ENCODE peak calls at places on chromosomes 2 and 18, in four cellular contexts. One of them, this sample, is unnamed.
A peak's percentile ranks its signal among the peaks of the same experiment; 100 is the strongest.

GRCh38 chr2:23502096-23502495 is 117.1 kb downstream of the KLHL29 start:
- DNase-seq in H1: no peak
- DNase-seq in GM12878: no peak
- DNase-seq in K562: no peak
- DNase-seq in this sample: no peak

GRCh38 chr18:79584491-79585394 is 94.9 kb upstream of the CTDP1 start:
- DNase-seq in H1: no peak
- DNase-seq in GM12878: no peak
- DNase-seq in K562: no peak
- DNase-seq in this sample: no peak

GRCh38 chr18:62510744-62511143 is 12.1 kb upstream of the ZCCHC2 start:
- DNase-seq in H1: no peak
- DNase-seq in GM12878: no peak
- DNase-seq in K562: no peak
- DNase-seq in this sample: peak; percentile 72

GRCh38 chr2:70084973-70085710 is 2.1 kb upstream of the PCBP1 start:
- DNase-seq in K562: peak; percentile 43
- DNase-seq in H1: peak; percentile 74
- DNase-seq in GM12878: peak; percentile 76
- DNase-seq in this sample: no peak

GRCh38 chr18:78659748-78660147 is 319.9 kb upstream of the SALL3 start:
- DNase-seq in H1: peak; percentile 87
- DNase-seq in K562: peak; percentile 13
- DNase-seq in GM12878: no peak
- DNase-seq in this sample: no peak

GRCh38 chr2:137964066-137964858 is at the start of gene HNMT:
- DNase-seq in K562: peak; percentile 54
- DNase-seq in H1: peak; percentile 53
- DNase-seq in GM12878: no peak
- DNase-seq in this sample: peak; percentile 100

GRCh38 chr18:10190564-10190963 is 263.9 kb upstream of the APCDD1 start:
- DNase-seq in K562: no peak
- DNase-seq in H1: no peak
- DNase-seq in GM12878: no peak
- DNase-seq in this sample: no peak

GRCh38 chr2:128689971-128690370 is 371.3 kb upstream of the HS6ST1 start:
- DNase-seq in GM12878: no peak
- DNase-seq in H1: no peak
- DNase-seq in K562: peak; percentile 24
- DNase-seq in this sample: no peak

GRCh38 chr2:44751754-44752479 is 189.6 kb upstream of the SIX3 start:
- DNase-seq in H1: no peak
- DNase-seq in GM12878: no peak
- DNase-seq in K562: peak; percentile 7
- DNase-seq in this sample: no peak

GRCh38 chr2:37091873-37092272 is 7.6 kb downstream of the GPATCH11 start:
- DNase-seq in K562: no peak
- DNase-seq in GM12878: peak; percentile 49
- DNase-seq in H1: no peak
- DNase-seq in this sample: no peak

GRCh38 chr2:206784559-206785353 is 19.4 kb downstream of the FASTKD2 start:
- DNase-seq in K562: no peak
- DNase-seq in GM12878: no peak
- DNase-seq in H1: no peak
- DNase-seq in this sample: no peak

GRCh38 chr2:160388464-160389263 is 104.9 kb downstream of the RBMS1 start:
- DNase-seq in K562: no peak
- DNase-seq in GM12878: no peak
- DNase-seq in H1: no peak
- DNase-seq in this sample: no peak

GRCh38 chr2:182650704-182651103 is 65.4 kb upstream of the DNAJC10 start:
- DNase-seq in K562: no peak
- DNase-seq in H1: no peak
- DNase-seq in GM12878: no peak
- DNase-seq in this sample: peak; percentile 28

GRCh38 chr2:46082531-46083485 is 214.4 kb upstream of the EPAS1 start:
- DNase-seq in K562: no peak
- DNase-seq in H1: no peak
- DNase-seq in GM12878: no peak
- DNase-seq in this sample: no peak

GRCh38 chr2:20012282-20013060 is at the start of gene MATN3:
- DNase-seq in GM12878: no peak
- DNase-seq in H1: peak; percentile 73
- DNase-seq in K562: peak; percentile 56
- DNase-seq in this sample: peak; percentile 68

GRCh38 chr18:5475252-5475651 is 68.5 kb downstream of the EPB41L3 start:
- DNase-seq in H1: no peak
- DNase-seq in K562: no peak
- DNase-seq in GM12878: no peak
- DNase-seq in this sample: no peak

GRCh38 chr18:43192408-43192807 is 76.9 kb upstream of the RIT2 start:
- DNase-seq in GM12878: no peak
- DNase-seq in H1: no peak
- DNase-seq in K562: no peak
- DNase-seq in this sample: no peak

GRCh38 chr18:79599503-79599931 is 80.1 kb upstream of the CTDP1 start:
- DNase-seq in GM12878: no peak
- DNase-seq in K562: no peak
- DNase-seq in H1: no peak
- DNase-seq in this sample: no peak

GRCh38 chr2:65044097-65044735 is 12.0 kb upstream of the CEP68 start:
- DNase-seq in GM12878: no peak
- DNase-seq in K562: no peak
- DNase-seq in H1: no peak
- DNase-seq in this sample: no peak

GRCh38 chr18:57915848-57916596 is 112.9 kb upstream of the ATP8B1 start:
- DNase-seq in H1: no peak
- DNase-seq in GM12878: no peak
- DNase-seq in K562: no peak
- DNase-seq in this sample: peak; percentile 17

GRCh38 chr2:159946326-159946992 is 116.0 kb downstream of the PLA2R1 start:
- DNase-seq in K562: no peak
- DNase-seq in GM12878: no peak
- DNase-seq in H1: no peak
- DNase-seq in this sample: no peak

GRCh38 chr2:223055140-223055539 is 3.1 kb downstream of the KCNE4 start:
- DNase-seq in H1: no peak
- DNase-seq in K562: no peak
- DNase-seq in GM12878: no peak
- DNase-seq in this sample: no peak

GRCh38 chr18:76353500-76353899 is 141.5 kb downstream of the ZNF516 start:
- DNase-seq in K562: no peak
- DNase-seq in H1: no peak
- DNase-seq in GM12878: no peak
- DNase-seq in this sample: no peak

GRCh38 chr2:209685963-209686362 is 85.7 kb upstream of the UNC80 start:
- DNase-seq in H1: no peak
- DNase-seq in K562: no peak
- DNase-seq in GM12878: no peak
- DNase-seq in this sample: no peak

GRCh38 chr2:106537711-106538275 is 50.6 kb downstream of the CD8B2 start:
- DNase-seq in H1: no peak
- DNase-seq in K562: no peak
- DNase-seq in GM12878: no peak
- DNase-seq in this sample: no peak

GRCh38 chr2:18623782-18624181 is 34.4 kb upstream of the NT5C1B start:
- DNase-seq in GM12878: no peak
- DNase-seq in K562: no peak
- DNase-seq in H1: no peak
- DNase-seq in this sample: no peak

GRCh38 chr18:44520981-44521672 is 159.6 kb upstream of the SETBP1 start:
- DNase-seq in K562: no peak
- DNase-seq in H1: no peak
- DNase-seq in GM12878: no peak
- DNase-seq in this sample: no peak

GRCh38 chr2:104547251-104547650 is 306.7 kb upstream of the POU3F3 start:
- DNase-seq in GM12878: no peak
- DNase-seq in K562: no peak
- DNase-seq in H1: no peak
- DNase-seq in this sample: no peak

GRCh38 chr2:70939847-70940580 is 4.3 kb downstream of the ATP6V1B1 start:
- DNase-seq in H1: peak; percentile 44
- DNase-seq in GM12878: no peak
- DNase-seq in K562: no peak
- DNase-seq in this sample: no peak

GRCh38 chr2:39530423-39530866 is 93.4 kb upstream of the MAP4K3 start:
- DNase-seq in K562: no peak
- DNase-seq in H1: no peak
- DNase-seq in GM12878: no peak
- DNase-seq in this sample: no peak

GRCh38 chr2:184628051-184628450 is 29.7 kb downstream of the ZNF804A start:
- DNase-seq in GM12878: no peak
- DNase-seq in K562: no peak
- DNase-seq in H1: no peak
- DNase-seq in this sample: no peak

GRCh38 chr2:122634261-122634660 is 878.8 kb downstream of the TSN start:
- DNase-seq in GM12878: no peak
- DNase-seq in K562: no peak
- DNase-seq in H1: no peak
- DNase-seq in this sample: no peak

GRCh38 chr2:925309-925708 is 25.3 kb upstream of the SNTG2 start:
- DNase-seq in H1: no peak
- DNase-seq in K562: no peak
- DNase-seq in GM12878: no peak
- DNase-seq in this sample: no peak

GRCh38 chr2:238599549-238600505 is 173.1 kb downstream of the ASB1 start:
- DNase-seq in K562: no peak
- DNase-seq in GM12878: no peak
- DNase-seq in H1: no peak
- DNase-seq in this sample: no peak

GRCh38 chr2:180907731-180908130 is 72.7 kb upstream of the UBE2E3 start:
- DNase-seq in GM12878: no peak
- DNase-seq in K562: no peak
- DNase-seq in H1: no peak
- DNase-seq in this sample: no peak
- TF ChIP-seq CBX5 in GM12878: no peak
- TF ChIP-seq CBX5 in K562: no peak
- TF ChIP-seq CBX5 in H1: no peak
- TF ChIP-seq CBX5 in this sample: no peak

GRCh38 chr18:75343389-75343788 is 84.1 kb downstream of the SMIM21 start:
- DNase-seq in GM12878: no peak
- DNase-seq in H1: no peak
- DNase-seq in K562: no peak
- DNase-seq in this sample: no peak

GRCh38 chr18:75344615-75345014 is 82.9 kb downstream of the SMIM21 start:
- DNase-seq in GM12878: no peak
- DNase-seq in K562: no peak
- DNase-seq in H1: no peak
- DNase-seq in this sample: no peak

GRCh38 chr18:75350440-75350839 is 77.1 kb downstream of the SMIM21 start:
- DNase-seq in K562: no peak
- DNase-seq in GM12878: no peak
- DNase-seq in H1: no peak
- DNase-seq in this sample: no peak

GRCh38 chr18:75344161-75344560 is 83.3 kb downstream of the SMIM21 start:
- DNase-seq in K562: no peak
- DNase-seq in GM12878: no peak
- DNase-seq in H1: no peak
- DNase-seq in this sample: no peak

GRCh38 chr18:75346671-75347070 is 80.8 kb downstream of the SMIM21 start:
- DNase-seq in H1: no peak
- DNase-seq in K562: no peak
- DNase-seq in GM12878: no peak
- DNase-seq in this sample: no peak
- TF ChIP-seq SIN3A in H1: no peak
- TF ChIP-seq SIN3A in K562: no peak
- TF ChIP-seq SIN3A in GM12878: no peak
- TF ChIP-seq SIN3A in this sample: no peak

GRCh38 chr2:167052825-167053224 is 164.5 kb downstream of the XIRP2 start:
- DNase-seq in K562: no peak
- DNase-seq in GM12878: no peak
- DNase-seq in H1: no peak
- DNase-seq in this sample: no peak

GRCh38 chr2:167059173-167059572 is 170.9 kb downstream of the XIRP2 start:
- DNase-seq in GM12878: no peak
- DNase-seq in H1: no peak
- DNase-seq in K562: no peak
- DNase-seq in this sample: no peak

GRCh38 chr2:167057461-167057860 is 169.2 kb downstream of the XIRP2 start:
- DNase-seq in GM12878: no peak
- DNase-seq in K562: no peak
- DNase-seq in H1: no peak
- DNase-seq in this sample: no peak

GRCh38 chr2:167049659-167050058 is 161.4 kb downstream of the XIRP2 start:
- DNase-seq in GM12878: no peak
- DNase-seq in K562: no peak
- DNase-seq in H1: no peak
- DNase-seq in this sample: no peak

DNA sequence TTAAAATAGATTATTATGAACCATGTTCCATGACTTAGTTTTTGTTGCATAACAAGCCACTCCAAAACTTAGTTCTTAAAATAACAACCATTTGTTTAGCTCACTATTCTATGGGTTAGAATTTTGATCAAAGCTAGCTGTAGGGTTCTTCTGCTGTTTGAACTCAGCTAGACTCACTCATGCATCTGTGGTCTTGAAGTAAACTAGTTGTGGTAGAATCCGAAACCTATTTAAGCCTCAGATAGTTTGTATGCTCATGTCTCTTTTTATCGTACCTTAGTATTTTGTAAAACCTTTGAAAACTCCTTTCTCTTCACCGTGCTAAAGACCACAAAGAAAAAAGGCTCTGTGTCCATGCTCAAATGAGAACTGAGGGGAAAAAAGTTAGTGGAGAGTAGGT is 166.6 kb downstream of the XIRP2 start:
- DNase-seq in GM12878: no peak
- DNase-seq in K562: no peak
- DNase-seq in H1: no peak
- DNase-seq in this sample: no peak
- TF ChIP-seq CBX5 in GM12878: no peak
- TF ChIP-seq CBX5 in K562: no peak
- TF ChIP-seq CBX5 in H1: no peak
- TF ChIP-seq CBX5 in this sample: no peak

GRCh38 chr2:6924101-6924917 is 7.1 kb downstream of the RNF144A start:
- DNase-seq in K562: no peak
- DNase-seq in GM12878: no peak
- DNase-seq in H1: peak; percentile 23
- DNase-seq in this sample: no peak

GRCh38 chr2:6926071-6926732 is 9.0 kb downstream of the RNF144A start:
- DNase-seq in K562: no peak
- DNase-seq in GM12878: no peak
- DNase-seq in H1: peak; percentile 43
- DNase-seq in this sample: no peak

GRCh38 chr2:6927186-6927585 is 10.0 kb downstream of the RNF144A start:
- DNase-seq in GM12878: no peak
- DNase-seq in H1: peak; percentile 37
- DNase-seq in K562: no peak
- DNase-seq in this sample: no peak

GRCh38 chr2:6923319-6923718 is 6.1 kb downstream of the RNF144A start:
- DNase-seq in K562: no peak
- DNase-seq in H1: no peak
- DNase-seq in GM12878: no peak
- DNase-seq in this sample: no peak

DNA sequence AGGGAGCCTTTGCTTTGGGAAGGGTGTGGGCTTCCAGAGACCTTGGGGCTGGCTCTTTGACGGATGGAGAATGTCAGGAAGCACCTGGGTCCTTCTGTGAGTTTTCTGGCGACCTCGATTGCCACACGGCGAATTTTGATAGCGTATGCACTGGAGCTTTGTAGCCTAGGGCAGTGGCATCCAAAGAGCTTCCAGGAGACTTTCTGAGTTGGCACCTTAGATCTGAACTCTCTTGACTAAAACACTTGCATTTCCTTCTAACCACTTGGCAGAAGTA is 7.6 kb downstream of the RNF144A start:
- DNase-seq in GM12878: no peak
- DNase-seq in H1: no peak
- DNase-seq in K562: no peak
- DNase-seq in this sample: no peak
- TF ChIP-seq SIN3A in GM12878: no peak
- TF ChIP-seq SIN3A in H1: no peak
- TF ChIP-seq SIN3A in K562: no peak
- TF ChIP-seq SIN3A in this sample: no peak

This sample was measured in HepG2.